ENCODE peak calls at places on chromosomes 1 and 21, in seven cellular contexts. R is CD4-positive, alpha-beta T cell; B is pancreas; Z is transverse colon; H is A549; T is heart left ventricle; O is adrenal gland. E is an unnamed sample.

GRCh38 chr21:21010698-21011097 is 12.5 kb downstream of the NCAM2 start:
- DNase-seq in O (no peak), B (no peak), T (no peak), R (no peak), H (no peak), Z (no peak), E (no peak)

GRCh38 chr1:205012416-205013140 is 30.4 kb upstream of the CNTN2 start:
- DNase-seq in R (no peak), O (no peak), T (no peak), B (no peak), Z (no peak), H (no peak), E (no peak)

GRCh38 chr1:178011101-178011828 is 41.4 kb upstream of the SEC16B start:
- DNase-seq in B (no peak), T (peak; percentile 38), H (peak; percentile 55), R (no peak), Z (no peak), O (peak; percentile 18), E (peak; percentile 69)

GRCh38 chr1:181208076-181208475 is 119.6 kb downstream of the IER5 start:
- DNase-seq in T (no peak), H (no peak), B (no peak), O (no peak), R (no peak), Z (no peak), E (no peak)

GRCh38 chr1:161285113-161285512 is 24.7 kb downstream of the MPZ start:
- DNase-seq in H (no peak), B (no peak), Z (no peak), O (no peak), R (no peak), T (no peak), E (no peak)

GRCh38 chr1:67850151-67850551 is 16.9 kb upstream of the GNG12 start:
- DNase-seq in R (no peak), T (no peak), O (no peak), H (no peak), Z (no peak), B (no peak), E (peak; percentile 64)

GRCh38 chr1:81801032-81801833 is 499 bp downstream of the ADGRL2 start:
- DNase-seq in H (peak; percentile 15), B (peak; percentile 86), T (peak; percentile 88), R (no peak), O (peak; percentile 84), Z (peak; percentile 60), E (peak; percentile 85)

GRCh38 chr1:175493999-175494336 is 249.4 kb downstream of the TNR start:
- DNase-seq in Z (no peak), H (no peak), R (no peak), T (no peak), O (no peak), B (no peak), E (no peak)

GRCh38 chr1:7610936-7611335 is 160.2 kb upstream of the VAMP3 start:
- DNase-seq in H (no peak), Z (no peak), B (no peak), R (no peak), T (no peak), O (no peak), E (no peak)

GRCh38 chr1:54095543-54096286 is 42.3 kb downstream of the TCEANC2 start:
- DNase-seq in H (no peak), O (peak; percentile 38), T (no peak), Z (no peak), B (no peak), R (no peak), E (no peak)

GRCh38 chr1:29962356-29962755 is 726.0 kb downstream of the PTPRU start:
- DNase-seq in T (no peak), O (no peak), Z (no peak), B (no peak), H (no peak), R (no peak), E (no peak)

GRCh38 chr1:17065667-17066066 is 11.8 kb upstream of the SDHB start:
- DNase-seq in Z (no peak), R (no peak), O (no peak), H (no peak), T (no peak), B (no peak), E (no peak)

DNA sequence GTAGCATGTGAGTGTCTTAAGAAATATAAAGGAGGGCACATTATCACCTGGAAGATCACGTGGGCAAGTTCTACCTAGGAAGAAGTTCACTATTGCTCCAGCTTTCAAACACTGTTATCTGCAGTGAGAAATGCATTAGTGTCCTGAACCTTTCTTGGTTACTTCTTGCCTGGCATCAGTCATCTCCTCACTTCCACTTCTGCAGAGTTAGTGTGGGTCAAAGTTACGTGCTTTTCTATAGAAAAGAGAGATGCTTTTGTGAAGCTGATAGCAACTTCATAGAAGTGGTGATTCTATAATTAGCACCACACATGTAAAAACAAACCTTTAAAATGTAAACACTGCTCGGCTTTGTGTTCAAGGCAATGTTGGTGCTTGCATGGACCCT is 57.2 kb downstream of the MRPS6 start:
- DNase-seq in H (no peak), O (no peak), R (no peak), T (no peak), B (no peak), Z (no peak), E (no peak)
- H3K27ac ChIP-seq in H (peak overlapping the region; percentile 67), O (peak overlapping the region; percentile 89), R (peak overlapping the region; percentile 54), T (peak overlapping the region; percentile 72), B (no peak overlapping the region), Z (peak overlapping the region; percentile 72), E (no peak overlapping the region)

GRCh38 chr1:226975909-226976670 is 36.0 kb downstream of the COQ8A start:
- DNase-seq in O (no peak), H (no peak), Z (no peak), R (no peak), B (no peak), T (no peak), E (no peak)
- TF ChIP-seq CTCF in O (no peak), H (no peak), Z (no peak), R (no peak), B (no peak), T (no peak), E (no peak)

DNA sequence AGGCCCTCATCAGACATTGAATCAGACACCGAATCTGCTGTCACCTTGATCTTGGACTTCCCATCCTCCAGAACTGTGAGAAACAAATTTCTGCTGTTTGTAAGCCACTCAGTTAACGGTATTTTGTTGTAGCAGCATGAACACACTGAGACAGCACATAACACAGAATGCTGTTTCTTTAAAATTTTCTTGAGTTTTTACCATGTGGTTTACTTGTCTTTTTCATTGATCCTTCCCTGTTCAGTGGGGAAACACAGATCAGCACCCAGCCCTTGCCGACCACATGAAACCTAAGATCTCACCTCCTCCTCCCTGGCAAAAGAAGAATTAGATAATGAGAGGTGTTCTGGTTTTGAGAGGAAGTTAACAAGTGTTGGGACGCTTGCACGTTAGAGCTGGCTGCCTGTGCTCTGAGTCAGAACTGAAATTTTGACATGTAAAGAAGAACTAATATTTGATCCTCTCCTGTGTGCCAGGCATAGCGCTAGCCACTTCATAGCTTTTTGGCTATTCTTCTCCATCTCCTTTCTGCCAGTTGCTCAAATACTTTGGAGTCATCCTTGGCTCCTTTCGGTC is 179.6 kb downstream of the DHRS3 start:
- DNase-seq in B (no peak), O (no peak), H (no peak), R (peak; percentile 23), Z (no peak), T (no peak), E (no peak)
- H3K27ac ChIP-seq in B (no peak overlapping the region), O (no peak overlapping the region), H (peak overlapping the region; percentile 90), R (no peak overlapping the region), Z (no peak overlapping the region), T (peak overlapping the region; percentile 21), E (peak overlapping the region; percentile 19)

GRCh38 chr1:100359139-100359538 is 6.8 kb downstream of the CDC14A start:
- DNase-seq in R (no peak), Z (no peak), O (no peak), H (no peak), B (no peak), T (no peak), E (no peak)

GRCh38 chr1:100361249-100362089 is 9.2 kb downstream of the CDC14A start:
- DNase-seq in H (no peak), O (no peak), T (no peak), Z (no peak), R (no peak), B (no peak), E (no peak)

GRCh38 chr1:100354971-100355394 is 2.7 kb downstream of the CDC14A start:
- DNase-seq in H (no peak), B (peak; percentile 35), Z (peak; percentile 32), T (no peak), R (peak; percentile 6), O (no peak), E (peak; percentile 24)

GRCh38 chr1:100360790-100361232 is 8.5 kb downstream of the CDC14A start:
- DNase-seq in T (peak; percentile 52), Z (no peak), B (no peak), O (peak; percentile 24), H (no peak), R (no peak), E (peak; percentile 66)

GRCh38 chr1:100358210-100358609 is 5.9 kb downstream of the CDC14A start:
- DNase-seq in Z (no peak), T (no peak), O (no peak), R (peak; percentile 18), H (no peak), B (no peak), E (peak; percentile 17)
- TF ChIP-seq CTCF in Z (no peak), T (peak; percentile 9), O (no peak), R (peak; percentile 54), H (peak; percentile 28), B (no peak), E (peak; percentile 74)

GRCh38 chr21:45620201-45620600 is 23.3 kb upstream of the PCBP3 start:
- DNase-seq in R (no peak), B (no peak), T (no peak), O (no peak), Z (no peak), H (no peak), E (no peak)

GRCh38 chr21:45615145-45615711 is 28.3 kb upstream of the PCBP3 start:
- DNase-seq in O (no peak), B (no peak), R (peak; percentile 82), Z (peak; percentile 69), H (no peak), T (no peak), E (peak; percentile 63)

GRCh38 chr21:45618846-45619485 is 24.6 kb upstream of the PCBP3 start:
- DNase-seq in H (no peak), R (no peak), T (no peak), Z (no peak), O (no peak), B (no peak), E (no peak)

GRCh38 chr21:45618287-45618686 is 25.2 kb upstream of the PCBP3 start:
- DNase-seq in R (no peak), T (no peak), B (no peak), Z (no peak), O (no peak), H (no peak), E (peak; percentile 53)

GRCh38 chr21:45617021-45617930 is 26.2 kb upstream of the PCBP3 start:
- DNase-seq in T (no peak), Z (no peak), O (no peak), B (no peak), H (no peak), R (no peak), E (no peak)
- H3K27ac ChIP-seq in T (no peak overlapping the region), Z (no peak overlapping the region), O (no peak overlapping the region), B (no peak overlapping the region), H (no peak overlapping the region), R (no peak overlapping the region), E (no peak overlapping the region)

DNA sequence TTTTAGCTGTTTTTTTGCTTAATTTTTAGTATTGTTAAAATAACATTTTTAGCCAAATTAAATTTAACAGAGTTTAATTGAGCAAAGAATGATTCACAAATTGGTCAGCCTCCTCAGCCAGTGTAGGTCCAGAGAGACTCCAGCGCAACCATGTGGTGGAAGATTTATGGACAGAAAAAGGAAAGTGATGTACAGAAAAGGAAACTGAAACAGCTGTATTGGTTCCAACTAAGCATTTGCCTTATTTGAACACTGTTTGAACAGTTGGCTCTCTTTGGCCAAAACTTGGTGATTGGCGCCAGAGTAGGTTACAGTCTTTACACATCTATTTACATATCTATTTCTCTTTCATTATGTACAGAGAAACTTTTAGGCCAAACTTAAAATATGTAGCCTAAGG is 19.4 kb downstream of the RPS6KC1 start:
- DNase-seq in H (no peak), R (no peak), O (peak; percentile 59), T (no peak), Z (no peak), B (no peak), E (peak; percentile 59)
- TF ChIP-seq CTCF in H (peak; percentile 18), R (no peak), O (no peak), T (no peak), Z (no peak), B (no peak), E (peak; percentile 50)